ENCODE peak calls at places on chromosomes 16 and 17, in five cellular contexts. M is posterior cingulate gyrus; E is stimulated activated CD8-positive, alpha-beta memory T cell treated with anti-CD3 and anti-CD28 coated beads, Interleukin-7, amount 100 ng/mL, for 4 hours; B is NCI-H2107; Z is COR-L47. K is an unnamed sample.

GRCh38 chr17:10186771-10187425 is 11.5 kb downstream of the GAS7 start:
- DNase-seq in M (no peak), E (no peak), B (no peak), Z (no peak), K (no peak)

GRCh38 chr16:46620265-46621005 is 744 bp downstream of the SHCBP1 start:
- DNase-seq in M (no peak), E (no peak), B (no peak), Z (no peak), K (no peak)

GRCh38 chr17:43591750-43592562 is 45.8 kb upstream of the ETV4 start:
- DNase-seq in M (no peak), E (no peak), B (no peak), Z (no peak), K (no peak)

GRCh38 chr17:41645371-41646063 is 21.1 kb upstream of the KRT17 start:
- DNase-seq in M (no peak), E (no peak), B (no peak), Z (no peak), K (no peak)

GRCh38 chr17:57357830-57358426 is 101.6 kb downstream of the MSI2 start:
- DNase-seq in M (no peak), E (no peak), B (no peak), Z (no peak), K (no peak)

GRCh38 chr17:40915721-40916256 is 21.7 kb downstream of the KRT23 start:
- DNase-seq in M (no peak), E (no peak), B (no peak), Z (no peak), K (no peak)

GRCh38 chr16:9443864-9444263 is 352.4 kb downstream of the HAPSTR1 start:
- DNase-seq in M (no peak), E (no peak), B (no peak), Z (no peak), K (no peak)

GRCh38 chr17:29155235-29155965 is 24.8 kb downstream of the MYO18A start:
- DNase-seq in M (no peak), E (peak), B (no peak), Z (no peak), K (no peak)

GRCh38 chr16:893360-893759 is 77.4 kb downstream of the LMF1 start:
- DNase-seq in M (no peak), E (no peak), B (no peak), Z (peak), K (no peak)

GRCh38 chr16:4240624-4241023 is 1.3 kb downstream of the SRL start:
- DNase-seq in M (no peak), E (no peak), B (no peak), Z (no peak), K (no peak)

K was measured in NCI-H345.